ENCODE peak calls at places on chromosomes 1 and 21, in four cellular contexts. L is AG08396; V is naive thymus-derived CD8-positive, alpha-beta T cell; I is amniotic stem cell. O is an unnamed sample.

GRCh38 chr1:177585492-177586220 is 384.2 kb downstream of the SEC16B start:
- DNase-seq in V (no peak), L (no peak), I (no peak), O (no peak)

GRCh38 chr21:31213787-31214186 is 130.3 kb downstream of the TIAM1 start:
- DNase-seq in V (peak; percentile 2), I (no peak), L (no peak), O (no peak)

GRCh38 chr1:22189619-22190018 is 46.7 kb upstream of the WNT4 start:
- DNase-seq in V (no peak), L (no peak), I (no peak), O (no peak)

GRCh38 chr1:54577612-54578011 is 29.6 kb downstream of the ACOT11 start:
- DNase-seq in I (no peak), L (no peak), V (no peak), O (no peak)

GRCh38 chr1:212760126-212760823 is 31.3 kb downstream of the NSL1 start:
- DNase-seq in L (no peak), V (peak; percentile 44), I (no peak), O (no peak)

GRCh38 chr21:44502559-44502958 is 37.4 kb downstream of the KRTAP10-1 start:
- DNase-seq in L (no peak), V (no peak), I (no peak), O (no peak)

GRCh38 chr1:161966076-161966475 is 57.6 kb downstream of the OLFML2B start:
- DNase-seq in L (no peak), I (no peak), V (no peak), O (no peak)

GRCh38 chr1:170623171-170623570 is 40.8 kb upstream of the PRRX1 start:
- DNase-seq in I (peak; percentile 57), V (no peak), L (peak; percentile 58), O (peak; percentile 87)

GRCh38 chr1:64881281-64881680 is 85.1 kb downstream of the JAK1 start:
- DNase-seq in V (no peak), I (no peak), L (no peak), O (no peak)